ENCODE peak calls at places on chromosome 3, in nine cellular contexts. One of them, this sample, is unnamed.

GRCh38 chr3:153242900-153243299 is 80.9 kb downstream of the RAP2B start:
- DNase-seq in cardiac fibroblast: no peak
- DNase-seq in AG04450: no peak
- DNase-seq in GM12865: no peak
- DNase-seq in lower lobe of right lung: no peak
- DNase-seq in MM.1S: no peak
- DNase-seq in left lung: no peak
- DNase-seq in A549: no peak
- DNase-seq in BE2C: no peak
- DNase-seq in this sample: peak; percentile 31

GRCh38 chr3:178588593-178588992 is 52.4 kb downstream of the KCNMB2 start:
- DNase-seq in cardiac fibroblast: no peak
- DNase-seq in AG04450: no peak
- DNase-seq in GM12865: no peak
- DNase-seq in lower lobe of right lung: no peak
- DNase-seq in MM.1S: peak; percentile 1
- DNase-seq in left lung: no peak
- DNase-seq in A549: no peak
- DNase-seq in BE2C: no peak
- DNase-seq in this sample: no peak

GRCh38 chr3:160941885-160942494 is 163.2 kb downstream of the B3GALNT1 start:
- DNase-seq in cardiac fibroblast: peak; percentile 79
- DNase-seq in AG04450: peak; percentile 24
- DNase-seq in GM12865: peak; percentile 77
- DNase-seq in lower lobe of right lung: no peak
- DNase-seq in MM.1S: peak; percentile 88
- DNase-seq in left lung: no peak
- DNase-seq in A549: peak; percentile 22
- DNase-seq in BE2C: peak; percentile 76
- DNase-seq in this sample: peak; percentile 74

GRCh38 chr3:181913254-181913653 is 201.5 kb downstream of the SOX2 start:
- DNase-seq in cardiac fibroblast: no peak
- DNase-seq in AG04450: no peak
- DNase-seq in GM12865: no peak
- DNase-seq in lower lobe of right lung: no peak
- DNase-seq in MM.1S: no peak
- DNase-seq in left lung: no peak
- DNase-seq in A549: no peak
- DNase-seq in BE2C: no peak
- DNase-seq in this sample: peak; percentile 92

GRCh38 chr3:169907944-169908343 is 3.4 kb upstream of the SAMD7 start:
- DNase-seq in cardiac fibroblast: no peak
- DNase-seq in AG04450: no peak
- DNase-seq in GM12865: no peak
- DNase-seq in lower lobe of right lung: no peak
- DNase-seq in MM.1S: no peak
- DNase-seq in left lung: no peak
- DNase-seq in A549: no peak
- DNase-seq in BE2C: no peak
- DNase-seq in this sample: no peak

GRCh38 chr3:189389346-189389745 is 217.6 kb downstream of the TPRG1 start:
- DNase-seq in cardiac fibroblast: no peak
- DNase-seq in AG04450: no peak
- DNase-seq in GM12865: no peak
- DNase-seq in lower lobe of right lung: no peak
- DNase-seq in MM.1S: no peak
- DNase-seq in left lung: no peak
- DNase-seq in A549: no peak
- DNase-seq in BE2C: no peak
- DNase-seq in this sample: peak; percentile 71

GRCh38 chr3:88362428-88362827 is 212.7 kb downstream of the C3orf38 start:
- DNase-seq in cardiac fibroblast: no peak
- DNase-seq in AG04450: no peak
- DNase-seq in GM12865: no peak
- DNase-seq in lower lobe of right lung: no peak
- DNase-seq in MM.1S: no peak
- DNase-seq in left lung: no peak
- DNase-seq in A549: no peak
- DNase-seq in BE2C: no peak
- DNase-seq in this sample: no peak

GRCh38 chr3:56810912-56811544 is 9.3 kb upstream of the ARHGEF3 start:
- DNase-seq in cardiac fibroblast: no peak
- DNase-seq in AG04450: no peak
- DNase-seq in GM12865: no peak
- DNase-seq in lower lobe of right lung: no peak
- DNase-seq in MM.1S: no peak
- DNase-seq in left lung: no peak
- DNase-seq in A549: no peak
- DNase-seq in BE2C: peak; percentile 30
- DNase-seq in this sample: peak; percentile 84

GRCh38 chr3:181637056-181637798 is 74.5 kb upstream of the SOX2 start:
- DNase-seq in cardiac fibroblast: no peak
- DNase-seq in AG04450: no peak
- DNase-seq in GM12865: no peak
- DNase-seq in lower lobe of right lung: no peak
- DNase-seq in MM.1S: no peak
- DNase-seq in left lung: no peak
- DNase-seq in A549: no peak
- DNase-seq in BE2C: no peak
- DNase-seq in this sample: peak; percentile 8

GRCh38 chr3:98722389-98722788 is 40.8 kb upstream of the ST3GAL6 start:
- DNase-seq in cardiac fibroblast: no peak
- DNase-seq in AG04450: no peak
- DNase-seq in GM12865: no peak
- DNase-seq in lower lobe of right lung: no peak
- DNase-seq in MM.1S: no peak
- DNase-seq in left lung: no peak
- DNase-seq in A549: no peak
- DNase-seq in BE2C: no peak
- DNase-seq in this sample: peak; percentile 13

GRCh38 chr3:40088527-40089170 is 220.9 kb upstream of the EIF1B start:
- DNase-seq in cardiac fibroblast: no peak
- DNase-seq in AG04450: no peak
- DNase-seq in GM12865: no peak
- DNase-seq in lower lobe of right lung: no peak
- DNase-seq in MM.1S: no peak
- DNase-seq in left lung: no peak
- DNase-seq in A549: no peak
- DNase-seq in BE2C: no peak
- DNase-seq in this sample: no peak

GRCh38 chr3:122929188-122929465 is 98.4 kb downstream of the SEMA5B start:
- DNase-seq in cardiac fibroblast: no peak
- DNase-seq in AG04450: no peak
- DNase-seq in GM12865: no peak
- DNase-seq in lower lobe of right lung: no peak
- DNase-seq in MM.1S: no peak
- DNase-seq in left lung: no peak
- DNase-seq in A549: no peak
- DNase-seq in BE2C: peak; percentile 47
- DNase-seq in this sample: no peak

GRCh38 chr3:110929811-110930210 is 141.8 kb upstream of the NECTIN3 start:
- DNase-seq in cardiac fibroblast: no peak
- DNase-seq in AG04450: no peak
- DNase-seq in GM12865: no peak
- DNase-seq in lower lobe of right lung: no peak
- DNase-seq in MM.1S: no peak
- DNase-seq in left lung: no peak
- DNase-seq in A549: no peak
- DNase-seq in BE2C: no peak
- DNase-seq in this sample: peak; percentile 14

GRCh38 chr3:146152841-146153240 is 8.1 kb downstream of the PLOD2 start:
- DNase-seq in cardiac fibroblast: no peak
- DNase-seq in AG04450: no peak
- DNase-seq in GM12865: no peak
- DNase-seq in lower lobe of right lung: no peak
- DNase-seq in MM.1S: no peak
- DNase-seq in left lung: no peak
- DNase-seq in A549: no peak
- DNase-seq in BE2C: no peak
- DNase-seq in this sample: no peak

GRCh38 chr3:123119802-123120201 is 53.0 kb downstream of the PDIA5 start:
- DNase-seq in cardiac fibroblast: no peak
- DNase-seq in AG04450: no peak
- DNase-seq in GM12865: no peak
- DNase-seq in lower lobe of right lung: no peak
- DNase-seq in MM.1S: no peak
- DNase-seq in left lung: no peak
- DNase-seq in A549: no peak
- DNase-seq in BE2C: peak; percentile 79
- DNase-seq in this sample: no peak

GRCh38 chr3:187274977-187275338 is 16.6 kb downstream of the MASP1 start:
- DNase-seq in cardiac fibroblast: no peak
- DNase-seq in AG04450: no peak
- DNase-seq in GM12865: no peak
- DNase-seq in lower lobe of right lung: no peak
- DNase-seq in MM.1S: no peak
- DNase-seq in left lung: no peak
- DNase-seq in A549: no peak
- DNase-seq in BE2C: no peak
- DNase-seq in this sample: peak; percentile 68

GRCh38 chr3:17300441-17300840 is 415.7 kb downstream of the PLCL2 start:
- DNase-seq in cardiac fibroblast: no peak
- DNase-seq in AG04450: no peak
- DNase-seq in GM12865: no peak
- DNase-seq in lower lobe of right lung: no peak
- DNase-seq in MM.1S: no peak
- DNase-seq in left lung: no peak
- DNase-seq in A549: no peak
- DNase-seq in BE2C: no peak
- DNase-seq in this sample: no peak

GRCh38 chr3:97937205-97937604 is 35.0 kb downstream of the RIOX2 start:
- DNase-seq in cardiac fibroblast: no peak
- DNase-seq in AG04450: no peak
- DNase-seq in GM12865: no peak
- DNase-seq in lower lobe of right lung: no peak
- DNase-seq in MM.1S: no peak
- DNase-seq in left lung: no peak
- DNase-seq in A549: no peak
- DNase-seq in BE2C: no peak
- DNase-seq in this sample: no peak

DNA sequence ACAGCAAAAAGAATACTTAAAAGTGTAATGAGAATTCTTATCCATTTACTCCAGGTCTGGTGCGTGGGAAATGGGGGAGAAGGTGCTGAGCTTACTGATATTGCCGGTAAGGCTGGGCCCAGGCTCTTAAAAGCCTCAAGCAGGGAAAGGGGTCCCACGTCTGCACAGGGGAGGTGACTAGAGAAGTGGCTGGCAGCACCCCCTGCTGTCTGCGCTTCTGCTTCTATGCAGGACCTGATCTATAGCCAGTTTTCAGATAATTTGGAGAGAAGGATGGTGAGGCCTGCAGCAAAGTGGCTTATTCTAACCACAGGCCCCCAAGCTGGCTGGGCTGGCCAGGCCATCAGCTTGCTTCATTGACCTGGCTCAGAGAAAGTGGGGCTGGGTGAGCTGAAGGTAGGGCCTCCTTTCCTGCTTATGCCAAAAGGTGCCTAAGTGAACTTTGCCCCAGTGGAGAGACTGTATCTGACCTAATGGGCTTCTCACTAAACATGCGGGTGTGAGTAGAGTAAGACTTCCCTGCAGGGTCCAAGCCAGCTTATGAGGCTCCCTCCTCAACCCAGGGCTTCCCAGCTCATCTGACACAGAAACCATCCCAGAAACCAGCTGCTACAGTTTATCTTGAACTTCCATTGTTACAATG is 30.9 kb upstream of the ATP1B3 start:
- DNase-seq in cardiac fibroblast: no peak
- DNase-seq in AG04450: no peak
- DNase-seq in GM12865: peak; percentile 14
- DNase-seq in lower lobe of right lung: no peak
- DNase-seq in MM.1S: no peak
- DNase-seq in left lung: no peak
- DNase-seq in A549: no peak
- DNase-seq in BE2C: no peak
- DNase-seq in this sample: no peak
- TF ChIP-seq CTCF in cardiac fibroblast: no peak
- TF ChIP-seq CTCF in AG04450: no peak
- TF ChIP-seq CTCF in GM12865: no peak
- TF ChIP-seq CTCF in lower lobe of right lung: no peak
- TF ChIP-seq CTCF in MM.1S: no peak
- TF ChIP-seq CTCF in left lung: no peak
- TF ChIP-seq CTCF in A549: no peak
- TF ChIP-seq CTCF in BE2C: no peak
- TF ChIP-seq CTCF in this sample: no peak

DNA sequence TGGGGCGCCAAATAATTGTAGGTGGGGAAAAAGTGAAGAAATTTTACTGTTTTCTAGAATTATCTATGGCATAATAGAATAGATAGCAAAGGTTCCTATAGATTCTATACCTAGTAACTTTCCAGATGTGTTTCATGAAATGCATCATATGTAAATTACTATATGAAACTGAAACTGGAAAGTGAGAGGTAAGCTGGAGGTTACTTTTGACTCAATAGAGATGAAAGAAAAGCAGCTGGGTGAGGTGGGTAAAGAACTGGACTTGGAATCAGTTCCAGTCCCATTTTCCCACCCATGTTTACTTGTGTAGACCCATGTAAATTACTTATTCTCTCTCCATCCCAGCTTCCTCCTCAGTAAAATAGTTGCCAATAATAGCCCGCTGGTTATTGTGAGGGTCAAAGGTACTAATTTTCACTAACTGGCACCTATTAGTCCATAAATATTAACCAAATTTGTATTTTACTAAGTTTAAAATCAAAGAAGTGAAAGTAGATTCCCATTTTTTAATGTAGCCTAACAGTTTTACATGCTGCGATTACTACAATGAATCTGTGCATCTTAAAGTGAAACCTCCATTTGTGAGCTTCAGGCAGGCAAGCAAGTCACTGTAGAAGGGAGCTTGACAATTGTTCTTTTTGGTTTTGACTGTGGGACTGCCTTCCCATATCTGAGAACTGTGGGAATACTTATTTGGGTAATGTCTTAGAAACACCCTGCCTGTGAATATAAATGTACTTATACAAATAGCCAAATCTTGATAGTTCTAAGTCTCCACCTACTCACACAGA is 312.1 kb downstream of the SLC9A9 start:
- DNase-seq in cardiac fibroblast: no peak
- DNase-seq in AG04450: no peak
- DNase-seq in GM12865: peak; percentile 80
- DNase-seq in lower lobe of right lung: no peak
- DNase-seq in MM.1S: peak; percentile 88
- DNase-seq in left lung: no peak
- DNase-seq in A549: no peak
- DNase-seq in BE2C: no peak
- DNase-seq in this sample: no peak
- H3K4me3 ChIP-seq in cardiac fibroblast: no peak overlapping the region
- H3K4me3 ChIP-seq in AG04450: no peak overlapping the region
- H3K4me3 ChIP-seq in GM12865: no peak overlapping the region
- H3K4me3 ChIP-seq in lower lobe of right lung: no peak overlapping the region
- H3K4me3 ChIP-seq in MM.1S: no peak overlapping the region
- H3K4me3 ChIP-seq in left lung: no peak overlapping the region
- H3K4me3 ChIP-seq in A549: no peak overlapping the region
- H3K4me3 ChIP-seq in BE2C: no peak overlapping the region
- H3K4me3 ChIP-seq in this sample: no peak overlapping the region

GRCh38 chr3:101865751-101866509 is 16.6 kb downstream of the NFKBIZ start:
- DNase-seq in cardiac fibroblast: no peak
- DNase-seq in AG04450: no peak
- DNase-seq in GM12865: no peak
- DNase-seq in lower lobe of right lung: no peak
- DNase-seq in MM.1S: no peak
- DNase-seq in left lung: no peak
- DNase-seq in A549: peak; percentile 35
- DNase-seq in BE2C: no peak
- DNase-seq in this sample: peak; percentile 44
- TF ChIP-seq CTCF in cardiac fibroblast: no peak
- TF ChIP-seq CTCF in AG04450: no peak
- TF ChIP-seq CTCF in GM12865: no peak
- TF ChIP-seq CTCF in lower lobe of right lung: no peak
- TF ChIP-seq CTCF in MM.1S: no peak
- TF ChIP-seq CTCF in left lung: no peak
- TF ChIP-seq CTCF in A549: no peak
- TF ChIP-seq CTCF in BE2C: no peak
- TF ChIP-seq CTCF in this sample: no peak

GRCh38 chr3:31247063-31247447 is 285.7 kb upstream of the STT3B start:
- DNase-seq in cardiac fibroblast: no peak
- DNase-seq in AG04450: no peak
- DNase-seq in GM12865: peak; percentile 43
- DNase-seq in lower lobe of right lung: no peak
- DNase-seq in MM.1S: no peak
- DNase-seq in left lung: no peak
- DNase-seq in A549: no peak
- DNase-seq in BE2C: no peak
- DNase-seq in this sample: no peak
- H3K4me3 ChIP-seq in cardiac fibroblast: no peak overlapping the region
- H3K4me3 ChIP-seq in AG04450: no peak overlapping the region
- H3K4me3 ChIP-seq in GM12865: peak overlapping the region; percentile 40
- H3K4me3 ChIP-seq in lower lobe of right lung: no peak overlapping the region
- H3K4me3 ChIP-seq in MM.1S: no peak overlapping the region
- H3K4me3 ChIP-seq in left lung: no peak overlapping the region
- H3K4me3 ChIP-seq in A549: no peak overlapping the region
- H3K4me3 ChIP-seq in BE2C: no peak overlapping the region
- H3K4me3 ChIP-seq in this sample: no peak overlapping the region